ENCODE peak calls at places on chromosomes 13 and 19, in nine cellular contexts. M is HFFc6; W is lower leg skin; F is HCT116; Z is mucosa of descending colon; B is ovary; G is PC-9; L is endothelial cell of umbilical vein; K is CD4-positive, alpha-beta T cell. Q is an unnamed sample.

GRCh38 chr19:29745253-29745652 is 30.2 kb upstream of the C19orf12 start:
- DNase-seq in M (no peak), W (no peak), F (no peak), Z (no peak), B (no peak), G (no peak), L (no peak), K (no peak), Q (peak)

GRCh38 chr13:91158015-91158390 is 189.5 kb upstream of the MIR17HG start:
- DNase-seq in M (no peak), W (no peak), F (no peak), Z (no peak), B (no peak), G (no peak), L (no peak), K (no peak), Q (no peak)

GRCh38 chr13:112067121-112067741 is at the start of gene SOX1:
- DNase-seq in M (no peak), W (no peak), F (no peak), Z (no peak), B (no peak), G (no peak), L (no peak), K (no peak), Q (no peak)

GRCh38 chr19:13100031-13100588 is 2.5 kb downstream of the LYL1 start:
- DNase-seq in M (peak), W (no peak), F (no peak), Z (no peak), B (no peak), G (no peak), L (peak), K (peak), Q (no peak)

GRCh38 chr19:4742717-4743646 is 19.3 kb upstream of the DPP9 start:
- DNase-seq in M (no peak), W (no peak), F (no peak), Z (no peak), B (no peak), G (no peak), L (no peak), K (no peak), Q (no peak)

GRCh38 chr19:29324717-29325116 is 111.8 kb upstream of the UQCRFS1 start:
- DNase-seq in M (no peak), W (peak), F (no peak), Z (no peak), B (no peak), G (no peak), L (no peak), K (no peak), Q (no peak)

GRCh38 chr19:30228726-30229523 is 143.3 kb upstream of the ZNF536 start:
- DNase-seq in M (no peak), W (no peak), F (no peak), Z (no peak), B (no peak), G (no peak), L (no peak), K (no peak), Q (no peak)

GRCh38 chr13:25300861-25301346 is 521 bp upstream of the NUP58 start:
- DNase-seq in M (no peak), W (peak), F (no peak), Z (peak), B (peak), G (no peak), L (no peak), K (peak), Q (peak)

GRCh38 chr13:76711515-76712182 is 174.6 kb downstream of the KCTD12 start:
- DNase-seq in M (peak), W (no peak), F (no peak), Z (no peak), B (peak), G (no peak), L (peak), K (no peak), Q (no peak)

GRCh38 chr19:10334340-10335148 is 1.2 kb upstream of the RAVER1 start:
- DNase-seq in M (peak), W (peak), F (peak), Z (peak), B (peak), G (peak), L (peak), K (no peak), Q (peak)

GRCh38 chr19:4557971-4558941 is 1.2 kb downstream of the SEMA6B start:
- DNase-seq in M (no peak), W (no peak), F (no peak), Z (no peak), B (no peak), G (no peak), L (peak), K (peak), Q (no peak)

GRCh38 chr19:14368011-14368513 is 13.2 kb upstream of the ADGRE5 start:
- DNase-seq in M (no peak), W (no peak), F (no peak), Z (no peak), B (no peak), G (no peak), L (no peak), K (no peak), Q (no peak)

GRCh38 chr19:45130888-45131615 is 29.7 kb downstream of the NKPD1 start:
- DNase-seq in M (no peak), W (no peak), F (peak), Z (no peak), B (no peak), G (peak), L (peak), K (no peak), Q (no peak)

GRCh38 chr13:51624207-51624606 is 39.9 kb downstream of the WDFY2 start:
- DNase-seq in M (no peak), W (no peak), F (no peak), Z (no peak), B (no peak), G (no peak), L (no peak), K (no peak), Q (no peak)

GRCh38 chr13:36343766-36344165 is 2.4 kb downstream of the SPART start:
- DNase-seq in M (no peak), W (no peak), F (no peak), Z (no peak), B (peak), G (no peak), L (no peak), K (no peak), Q (no peak)

DNA sequence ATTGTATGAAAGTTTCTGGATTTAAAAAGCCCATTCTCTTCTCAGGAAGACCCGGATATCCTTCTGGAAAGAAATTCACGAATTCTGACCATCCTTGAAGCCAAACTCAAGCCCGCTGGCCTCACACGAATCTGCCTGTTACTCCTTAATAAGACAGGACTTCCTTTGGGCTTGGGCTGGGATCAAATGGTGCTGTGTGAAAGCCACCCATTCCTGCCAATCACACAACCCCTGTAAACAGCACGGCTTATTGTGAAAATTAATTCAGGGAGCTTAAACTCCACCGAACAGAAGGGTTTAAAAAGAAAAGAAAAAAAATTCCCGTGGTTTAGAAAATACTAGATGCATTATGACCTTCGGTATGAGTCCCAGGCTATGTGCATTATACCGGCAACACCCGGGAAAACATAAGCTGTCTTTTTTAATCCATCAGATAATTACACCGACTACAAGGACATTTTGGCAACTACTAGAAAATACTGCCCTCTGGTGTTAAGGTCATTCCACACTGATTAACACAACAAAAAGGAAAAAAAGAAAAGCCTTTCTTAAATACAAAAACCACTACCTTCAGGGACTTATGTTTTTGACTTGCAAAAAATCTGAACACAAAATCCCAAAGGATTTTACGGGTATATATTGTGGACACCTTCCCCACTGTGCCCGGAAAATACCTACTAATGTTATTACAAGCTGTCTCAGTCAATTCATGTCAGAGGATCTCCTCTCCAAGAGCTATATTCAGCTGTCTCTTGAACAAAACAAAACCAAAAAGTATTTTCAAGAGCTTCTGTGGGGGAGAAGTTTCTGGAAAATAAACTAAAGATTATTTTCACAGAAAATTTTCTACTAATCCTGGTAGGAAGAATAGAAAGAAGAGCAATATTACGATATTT is 76.0 kb upstream of the LSM14A start:
- DNase-seq in M (peak), W (no peak), F (peak), Z (no peak), B (no peak), G (peak), L (peak), K (no peak), Q (no peak)
- TF ChIP-seq CTCF in M (peak), W (no peak), F (peak), Z (peak), B (peak), G (peak), L (peak), K (peak), Q (peak)

GRCh38 chr13:86174632-86175031 is 375.4 kb upstream of the SLITRK6 start:
- DNase-seq in M (no peak), W (no peak), F (no peak), Z (no peak), B (no peak), G (no peak), L (no peak), K (no peak), Q (no peak)
- TF ChIP-seq CTCF in M (no peak), W (no peak), F (no peak), Z (no peak), B (no peak), G (no peak), L (no peak), K (no peak), Q (peak)

DNA sequence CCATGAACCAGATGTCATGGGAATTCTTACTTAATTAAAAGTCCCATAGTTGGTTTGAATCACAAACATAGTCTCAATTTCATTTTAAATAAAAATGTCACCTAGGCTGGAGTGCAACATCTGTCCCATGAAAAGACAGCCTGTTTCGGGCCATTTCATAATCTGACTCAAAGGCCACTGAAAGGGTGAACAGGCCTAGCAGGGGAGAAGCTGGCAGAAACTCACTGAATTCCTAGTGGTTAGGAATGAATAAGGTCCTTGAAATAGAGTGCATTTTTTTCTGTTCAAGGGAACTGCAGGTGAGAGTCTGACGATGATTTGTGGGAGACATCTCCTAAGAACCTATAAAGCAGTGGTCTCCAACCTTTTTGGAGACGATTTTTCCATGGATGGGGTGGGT is 44.0 kb upstream of the PCCA start:
- DNase-seq in M (no peak), W (no peak), F (no peak), Z (no peak), B (no peak), G (no peak), L (no peak), K (no peak), Q (no peak)
- TF ChIP-seq CTCF in M (no peak), W (no peak), F (no peak), Z (no peak), B (no peak), G (no peak), L (no peak), K (no peak), Q (no peak)

GRCh38 chr13:23563085-23563484 is 7.1 kb upstream of the TNFRSF19 start:
- DNase-seq in M (no peak), W (no peak), F (no peak), Z (no peak), B (no peak), G (no peak), L (no peak), K (no peak), Q (no peak)

GRCh38 chr13:23570931-23571330 is 719 bp downstream of the TNFRSF19 start:
- DNase-seq in M (no peak), W (no peak), F (no peak), Z (no peak), B (no peak), G (no peak), L (no peak), K (no peak), Q (no peak)

GRCh38 chr13:23572836-23573235 is 2.6 kb downstream of the TNFRSF19 start:
- DNase-seq in M (no peak), W (no peak), F (no peak), Z (no peak), B (no peak), G (no peak), L (no peak), K (no peak), Q (no peak)

GRCh38 chr13:23570099-23570926 is at the start of gene TNFRSF19:
- DNase-seq in M (peak), W (no peak), F (no peak), Z (no peak), B (no peak), G (no peak), L (peak), K (no peak), Q (no peak)

GRCh38 chr13:23567792-23568480 is 2.3 kb upstream of the TNFRSF19 start:
- DNase-seq in M (no peak), W (no peak), F (no peak), Z (no peak), B (no peak), G (no peak), L (no peak), K (no peak), Q (no peak)
- TF ChIP-seq CTCF in M (no peak), W (no peak), F (no peak), Z (no peak), B (no peak), G (no peak), L (no peak), K (no peak), Q (no peak)

GRCh38 chr19:1364070-1364719 is 19.5 kb upstream of the NDUFS7 start:
- DNase-seq in M (no peak), W (no peak), F (no peak), Z (no peak), B (no peak), G (no peak), L (no peak), K (no peak), Q (no peak)
- TF ChIP-seq CTCF in M (peak), W (no peak), F (peak), Z (no peak), B (no peak), G (peak), L (no peak), K (peak), Q (no peak)

DNA sequence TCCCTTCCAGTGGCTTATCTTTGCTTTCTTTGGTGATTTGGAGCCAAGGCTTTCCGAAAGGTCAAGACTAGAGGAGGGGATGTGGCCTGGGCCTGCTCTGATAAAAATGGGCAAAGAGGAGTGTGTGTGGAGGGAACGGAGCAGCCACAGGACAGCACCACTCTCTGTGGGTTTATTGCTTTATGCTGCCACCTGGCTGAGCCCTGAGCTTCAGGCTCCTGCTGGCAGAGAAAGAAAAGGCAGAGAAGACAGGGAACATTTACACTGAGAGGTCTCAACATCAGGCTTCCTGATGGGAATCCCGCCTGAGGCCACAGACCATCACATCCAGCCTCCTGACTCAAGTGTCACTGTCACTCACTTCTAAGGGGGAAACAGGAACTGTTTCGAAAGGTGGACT is 9.2 kb upstream of the GSX1 start:
- DNase-seq in M (peak), W (peak), F (no peak), Z (no peak), B (no peak), G (peak), L (peak), K (no peak), Q (no peak)
- TF ChIP-seq CTCF in M (peak), W (no peak), F (peak), Z (no peak), B (no peak), G (peak), L (peak), K (no peak), Q (no peak)

GRCh38 chr19:32231691-32232090 is 113.7 kb upstream of the ZNF507 start:
- DNase-seq in M (no peak), W (peak), F (no peak), Z (no peak), B (no peak), G (no peak), L (no peak), K (no peak), Q (no peak)

GRCh38 chr19:32233091-32233490 is 112.3 kb upstream of the ZNF507 start:
- DNase-seq in M (no peak), W (peak), F (no peak), Z (no peak), B (no peak), G (no peak), L (no peak), K (no peak), Q (no peak)

GRCh38 chr19:32232449-32232848 is 113.0 kb upstream of the ZNF507 start:
- DNase-seq in M (no peak), W (peak), F (no peak), Z (no peak), B (no peak), G (no peak), L (no peak), K (no peak), Q (no peak)

GRCh38 chr19:32234663-32235217 is 110.7 kb upstream of the ZNF507 start:
- DNase-seq in M (no peak), W (no peak), F (no peak), Z (no peak), B (no peak), G (no peak), L (no peak), K (no peak), Q (no peak)

DNA sequence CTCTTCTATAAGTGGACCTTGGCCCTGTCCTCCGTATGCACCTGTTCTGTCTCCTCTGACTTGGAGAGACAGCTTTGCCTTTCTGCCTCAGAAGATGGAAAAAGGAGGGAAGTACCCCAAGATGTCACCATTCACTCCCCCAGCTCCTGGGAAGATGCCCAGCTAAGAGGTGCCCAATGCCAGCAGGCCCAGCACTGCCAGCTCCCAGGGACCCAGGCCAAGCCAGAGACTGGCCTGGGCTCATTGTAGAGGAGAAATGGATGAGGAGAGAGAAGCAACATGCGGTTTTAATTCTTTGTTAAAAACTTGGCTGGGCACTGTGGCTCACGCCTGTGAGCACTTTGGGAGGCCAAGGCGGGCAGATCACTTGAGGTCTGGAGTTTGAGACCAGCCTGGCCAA is 111.5 kb upstream of the ZNF507 start:
- DNase-seq in M (no peak), W (peak), F (no peak), Z (no peak), B (no peak), G (no peak), L (no peak), K (no peak), Q (no peak)
- TF ChIP-seq CTCF in M (no peak), W (no peak), F (no peak), Z (no peak), B (no peak), G (no peak), L (no peak), K (no peak), Q (no peak)

GRCh38 chr13:23579072-23579885 is 9.1 kb downstream of the TNFRSF19 start:
- DNase-seq in M (peak), W (peak), F (peak), Z (peak), B (peak), G (peak), L (peak), K (peak), Q (peak)

GRCh38 chr13:23574421-23574820 is 4.2 kb downstream of the TNFRSF19 start:
- DNase-seq in M (no peak), W (no peak), F (no peak), Z (no peak), B (no peak), G (no peak), L (no peak), K (no peak), Q (no peak)

GRCh38 chr13:23579886-23580706 is 9.9 kb downstream of the TNFRSF19 start:
- DNase-seq in M (no peak), W (no peak), F (no peak), Z (no peak), B (no peak), G (no peak), L (peak), K (no peak), Q (no peak)

GRCh38 chr13:23575632-23576031 is 5.4 kb downstream of the TNFRSF19 start:
- DNase-seq in M (no peak), W (no peak), F (no peak), Z (no peak), B (no peak), G (no peak), L (no peak), K (no peak), Q (no peak)

DNA sequence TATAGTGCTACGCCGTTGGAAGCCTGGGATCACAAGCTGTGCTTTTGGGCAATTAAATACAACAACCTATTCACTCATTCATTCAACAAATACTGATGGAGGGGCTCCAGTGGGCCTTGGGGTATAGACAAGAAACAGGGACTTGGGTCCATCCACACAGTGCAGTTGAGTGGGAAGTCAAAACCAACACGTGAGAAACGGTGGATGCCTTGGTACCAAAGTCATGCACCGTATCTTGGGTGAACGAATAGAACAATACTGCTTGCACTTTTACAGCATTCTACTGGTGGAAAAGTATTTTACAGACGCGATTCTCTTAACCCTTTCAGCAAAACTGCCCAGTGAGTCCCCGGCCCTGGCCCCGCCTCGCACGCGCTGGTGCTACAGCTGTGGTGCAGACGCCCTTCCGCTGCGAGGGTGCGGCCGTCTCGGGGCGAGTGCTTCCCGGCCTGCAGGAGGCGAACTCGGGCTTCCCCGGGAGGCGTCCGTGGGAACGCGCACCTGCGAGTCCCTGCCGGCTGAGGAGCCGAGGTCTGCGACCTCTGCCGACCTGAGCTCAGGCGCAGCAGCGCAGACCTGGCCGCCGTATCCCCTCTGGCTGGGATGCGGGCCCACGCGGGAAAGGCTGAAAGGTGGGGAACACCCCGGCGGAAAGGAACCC is 8.3 kb downstream of the TNFRSF19 start:
- DNase-seq in M (peak), W (peak), F (no peak), Z (peak), B (peak), G (no peak), L (peak), K (peak), Q (peak)
- TF ChIP-seq CTCF in M (peak), W (no peak), F (peak), Z (peak), B (peak), G (peak), L (peak), K (peak), Q (peak)

DNA sequence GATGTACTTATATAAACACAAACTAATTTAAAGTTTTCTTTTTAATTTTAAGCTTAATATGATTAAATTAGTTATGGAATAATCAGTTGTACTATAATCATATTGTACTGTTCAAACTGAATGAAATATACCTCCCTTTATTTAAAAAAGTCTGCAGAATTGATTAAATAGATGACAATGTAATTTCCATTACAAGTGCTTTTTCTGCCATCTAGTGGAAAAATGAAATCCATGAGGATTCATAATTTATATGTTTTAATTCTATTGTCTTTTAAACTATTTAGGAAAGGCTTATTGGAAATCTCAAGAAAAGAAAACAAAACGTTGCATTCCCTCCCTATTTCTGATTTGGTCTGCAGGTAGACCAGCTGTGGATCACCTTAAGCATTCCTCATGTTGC is 30.8 kb downstream of the MZT1 start:
- DNase-seq in M (peak), W (no peak), F (peak), Z (no peak), B (no peak), G (no peak), L (peak), K (no peak), Q (no peak)
- TF ChIP-seq CTCF in M (peak), W (no peak), F (peak), Z (no peak), B (no peak), G (peak), L (peak), K (no peak), Q (peak)

Q was measured in kidney.